ENCODE peak calls at places on chromosomes 6 and 20, in eight cellular contexts. L is stimulated activated CD4-positive, alpha-beta T cell treated with anti-CD3 and anti-CD28 coated beads, Interleukin-2, amount 100 ng/mL, for 48 hours; D is hippocampal formation; W is RWPE1; M is SJSA1; Z is NCI-H748 treated with DMSO at 0.1 percent for 48 hours; P is cardiac muscle cell; N is activated CD4-positive, CD25-positive, alpha-beta regulatory T cell treated with anti-CD3 and anti-CD28 coated beads, Interleukin-2, amount 50 U/mL, for 72 hours. T is an unnamed sample.

GRCh38 chr6:16582437-16583150 is 178.7 kb downstream of the ATXN1 start:
- DNase-seq in M (no peak), L (no peak), Z (no peak), P (no peak), W (no peak), D (no peak), N (no peak), T (no peak)

GRCh38 chr6:27608916-27609883 is 136.3 kb upstream of the ZNF184 start:
- DNase-seq in W (no peak), L (no peak), D (no peak), N (no peak), M (no peak), P (peak; percentile 85), Z (peak; percentile 42), T (no peak)

GRCh38 chr6:126631343-126631742 is 291.4 kb downstream of the CENPW start:
- DNase-seq in P (peak; percentile 2), L (no peak), M (no peak), W (no peak), N (no peak), D (no peak), Z (no peak), T (no peak)

GRCh38 chr20:31712112-31712553 is 10.5 kb downstream of the BCL2L1 start:
- DNase-seq in Z (peak; percentile 51), M (no peak), W (no peak), D (no peak), N (no peak), P (peak; percentile 47), L (no peak), T (no peak)

GRCh38 chr6:32664827-32665362 is 1.6 kb downstream of the HLA-DQB1 start:
- DNase-seq in M (no peak), N (peak; percentile 49), Z (no peak), D (no peak), L (peak; percentile 35), W (no peak), P (peak; percentile 4), T (no peak)

GRCh38 chr6:159807150-159807859 is 7.2 kb downstream of the PNLDC1 start:
- DNase-seq in L (no peak), P (peak; percentile 60), Z (no peak), D (no peak), M (no peak), N (no peak), W (peak; percentile 46), T (no peak)

GRCh38 chr6:110543106-110543505 is 66.7 kb upstream of the SLC22A16 start:
- DNase-seq in W (peak; percentile 64), N (no peak), M (no peak), L (no peak), P (no peak), D (peak; percentile 28), Z (no peak), T (no peak)

GRCh38 chr6:37990762-37991525 is 171.4 kb downstream of the ZFAND3 start:
- DNase-seq in L (no peak), M (peak; percentile 48), W (peak; percentile 56), Z (no peak), D (no peak), P (peak; percentile 86), N (no peak), T (peak; percentile 24)

GRCh38 chr20:18314786-18315406 is 26.6 kb downstream of the ZNF133 start:
- DNase-seq in Z (no peak), N (no peak), M (peak; percentile 52), L (no peak), W (peak; percentile 96), D (no peak), P (peak; percentile 3), T (peak; percentile 72)

GRCh38 chr6:44232676-44233559 is 9.5 kb downstream of the SLC29A1 start:
- DNase-seq in Z (no peak), P (no peak), D (no peak), M (no peak), N (no peak), L (no peak), W (no peak), T (no peak)

GRCh38 chr20:63522981-63523611 is 2.5 kb downstream of the PPDPF start:
- DNase-seq in P (no peak), D (no peak), W (no peak), M (no peak), N (no peak), Z (no peak), L (no peak), T (no peak)

GRCh38 chr6:167733740-167734661 is 92.7 kb upstream of the AFDN start:
- DNase-seq in P (peak; percentile 97), L (no peak), W (no peak), Z (no peak), D (no peak), M (no peak), N (no peak), T (no peak)

GRCh38 chr6:53664623-53665022 is 933 bp downstream of the KLHL31 start:
- DNase-seq in M (no peak), P (no peak), N (no peak), L (no peak), Z (no peak), D (no peak), W (no peak), T (no peak)

GRCh38 chr6:99350573-99350972 is 1.1 kb upstream of the FAXC start:
- DNase-seq in L (no peak), W (no peak), M (peak; percentile 51), Z (no peak), P (no peak), N (no peak), D (no peak), T (no peak)

GRCh38 chr6:142828030-142828429 is 116.9 kb downstream of the HIVEP2 start:
- DNase-seq in M (no peak), P (no peak), Z (no peak), W (no peak), N (no peak), D (no peak), L (no peak), T (no peak)

GRCh38 chr6:162497371-162497770 is 230.2 kb downstream of the PRKN start:
- DNase-seq in Z (no peak), M (no peak), N (no peak), P (no peak), W (no peak), L (no peak), D (peak; percentile 46), T (no peak)

GRCh38 chr6:56479381-56479780 is 163.3 kb downstream of the DST start:
- DNase-seq in Z (no peak), W (no peak), N (no peak), P (no peak), M (no peak), L (no peak), D (no peak), T (no peak)

GRCh38 chr6:90483116-90483839 is 103.6 kb downstream of the MAP3K7 start:
- DNase-seq in D (no peak), N (no peak), M (no peak), P (peak; percentile 25), L (no peak), W (no peak), Z (no peak), T (no peak)

GRCh38 chr6:131368077-131368911 is 204.7 kb upstream of the ARG1 start:
- DNase-seq in N (no peak), Z (peak; percentile 12), M (no peak), W (no peak), L (no peak), P (peak; percentile 74), D (peak; percentile 56), T (no peak)

GRCh38 chr6:41503841-41504525 is 42.2 kb upstream of the FOXP4 start:
- DNase-seq in L (no peak), N (no peak), Z (no peak), D (no peak), M (peak; percentile 92), W (peak; percentile 22), P (peak; percentile 80), T (peak; percentile 66)

GRCh38 chr20:41650221-41650948 is 32.2 kb upstream of the CHD6 start:
- DNase-seq in M (no peak), P (no peak), N (no peak), W (no peak), D (no peak), L (no peak), Z (peak; percentile 98), T (no peak)

GRCh38 chr20:10067305-10067704 is 32.5 kb downstream of the ANKEF1 start:
- DNase-seq in N (no peak), M (no peak), W (no peak), L (no peak), Z (no peak), P (no peak), D (no peak), T (no peak)

GRCh38 chr20:19482726-19483125 is 270.3 kb downstream of the SLC24A3 start:
- DNase-seq in L (no peak), N (no peak), P (no peak), W (no peak), D (no peak), Z (no peak), M (no peak), T (no peak)

GRCh38 chr6:27145731-27146455 is 101.6 kb upstream of the PRSS16 start:
- DNase-seq in N (peak; percentile 51), M (peak; percentile 83), P (peak; percentile 94), L (peak; percentile 45), W (peak; percentile 70), Z (peak; percentile 95), D (peak; percentile 52), T (no peak)

GRCh38 chr6:26604026-26604425 is 7.3 kb downstream of the ABT1 start:
- DNase-seq in N (no peak), D (no peak), W (no peak), L (no peak), P (no peak), M (no peak), Z (no peak), T (no peak)

GRCh38 chr20:59688999-59689398 is 84.7 kb downstream of the PHACTR3 start:
- DNase-seq in D (peak; percentile 38), Z (no peak), M (no peak), P (no peak), N (no peak), W (no peak), L (no peak), T (no peak)

GRCh38 chr20:53838311-53838873 is 232.0 kb downstream of the BCAS1 start:
- DNase-seq in Z (no peak), N (no peak), P (no peak), D (no peak), W (no peak), M (no peak), L (no peak), T (no peak)

GRCh38 chr20:11755071-11755881 is 162.4 kb upstream of the BTBD3 start:
- DNase-seq in Z (peak; percentile 32), M (no peak), D (peak; percentile 81), P (no peak), N (no peak), L (no peak), W (no peak), T (no peak)

GRCh38 chr20:50226093-50226974 is 35.7 kb downstream of the CEBPB start:
- DNase-seq in Z (no peak), W (no peak), P (peak; percentile 46), N (no peak), D (no peak), L (no peak), M (peak; percentile 70), T (no peak)

GRCh38 chr6:100730001-100730400 is 151.1 kb downstream of the ASCC3 start:
- DNase-seq in W (no peak), D (no peak), M (no peak), P (no peak), N (no peak), Z (no peak), L (no peak), T (no peak)

GRCh38 chr6:55777461-55777860 is 97.9 kb downstream of the BMP5 start:
- DNase-seq in L (no peak), D (no peak), P (peak; percentile 3), Z (no peak), N (no peak), M (no peak), W (no peak), T (no peak)

GRCh38 chr6:168372871-168373270 is 53.3 kb upstream of the DACT2 start:
- DNase-seq in W (no peak), P (no peak), M (no peak), N (no peak), L (no peak), Z (peak; percentile 91), D (no peak), T (no peak)

GRCh38 chr6:160259143-160259425 is 463 bp upstream of the SLC22A2 start:
- DNase-seq in N (no peak), P (no peak), M (no peak), L (no peak), W (no peak), Z (no peak), D (no peak), T (no peak)

GRCh38 chr6:46781478-46782378 is 11.5 kb upstream of the MEP1A start:
- DNase-seq in L (peak; percentile 20), P (peak; percentile 76), D (peak; percentile 75), Z (peak; percentile 58), W (peak; percentile 39), N (no peak), M (peak; percentile 48), T (peak; percentile 26)